ENCODE peak calls at places on chromosomes 7 and 10, in six cellular contexts. One of them, this sample, is unnamed. For H3K4me1, the result is how much of the 10 kb centered on the place peaks cover.

GRCh38 chr10:31034041-31034918 is 2.6 kb upstream of the ZNF438 start:
- DNase-seq in PC-3: peak
- DNase-seq in neural progenitor cell: no peak
- DNase-seq in heart right ventricle: no peak
- DNase-seq in A549: no peak
- DNase-seq in fibroblast of lung: peak
- DNase-seq in this sample: no peak

GRCh38 chr10:3805227-3805790 is 20.3 kb upstream of the KLF6 start:
- DNase-seq in heart right ventricle: peak
- DNase-seq in PC-3: peak
- DNase-seq in A549: peak
- DNase-seq in neural progenitor cell: no peak
- DNase-seq in fibroblast of lung: peak
- DNase-seq in this sample: no peak

GRCh38 chr10:64573625-64574325 is 1052.6 kb downstream of the REEP3 start:
- DNase-seq in neural progenitor cell: no peak
- DNase-seq in A549: no peak
- DNase-seq in PC-3: peak
- DNase-seq in heart right ventricle: no peak
- DNase-seq in fibroblast of lung: no peak
- DNase-seq in this sample: no peak

GRCh38 chr10:55410415-55410885 is 609.4 kb upstream of the PCDH15 start:
- DNase-seq in A549: no peak
- DNase-seq in PC-3: peak
- DNase-seq in neural progenitor cell: peak
- DNase-seq in heart right ventricle: peak
- DNase-seq in fibroblast of lung: peak
- DNase-seq in this sample: no peak

GRCh38 chr7:7352845-7353244 is 170.5 kb downstream of the C1GALT1 start:
- DNase-seq in fibroblast of lung: no peak
- DNase-seq in heart right ventricle: no peak
- DNase-seq in neural progenitor cell: no peak
- DNase-seq in A549: no peak
- DNase-seq in PC-3: peak
- DNase-seq in this sample: no peak

GRCh38 chr7:85287126-85287825 is 100.4 kb upstream of the SEMA3D start:
- DNase-seq in fibroblast of lung: peak
- DNase-seq in PC-3: no peak
- DNase-seq in A549: no peak
- DNase-seq in heart right ventricle: no peak
- DNase-seq in neural progenitor cell: no peak
- DNase-seq in this sample: no peak

GRCh38 chr7:47763063-47763974 is 181.4 kb upstream of the TNS3 start:
- DNase-seq in A549: peak
- DNase-seq in PC-3: peak
- DNase-seq in fibroblast of lung: peak
- DNase-seq in heart right ventricle: no peak
- DNase-seq in neural progenitor cell: peak
- DNase-seq in this sample: no peak

GRCh38 chr7:156492170-156492569 is 148.4 kb upstream of the RNF32 start:
- DNase-seq in PC-3: no peak
- DNase-seq in fibroblast of lung: no peak
- DNase-seq in neural progenitor cell: no peak
- DNase-seq in heart right ventricle: no peak
- DNase-seq in A549: no peak
- DNase-seq in this sample: no peak

GRCh38 chr7:43244782-43245181 is 132.3 kb downstream of the HECW1 start:
- DNase-seq in PC-3: no peak
- DNase-seq in fibroblast of lung: no peak
- DNase-seq in A549: no peak
- DNase-seq in heart right ventricle: no peak
- DNase-seq in neural progenitor cell: no peak
- DNase-seq in this sample: no peak

GRCh38 chr7:12949060-12950045 is 261.9 kb downstream of the ARL4A start:
- DNase-seq in PC-3: peak
- DNase-seq in heart right ventricle: no peak
- DNase-seq in neural progenitor cell: no peak
- DNase-seq in A549: no peak
- DNase-seq in fibroblast of lung: peak
- DNase-seq in this sample: no peak

GRCh38 chr7:129295015-129295423 is 70.2 kb downstream of the AHCYL2 start:
- DNase-seq in A549: no peak
- DNase-seq in heart right ventricle: no peak
- DNase-seq in PC-3: peak
- DNase-seq in neural progenitor cell: peak
- DNase-seq in fibroblast of lung: peak
- DNase-seq in this sample: no peak

GRCh38 chr10:6052247-6053221 is 9.6 kb downstream of the IL2RA start:
- DNase-seq in A549: no peak
- DNase-seq in fibroblast of lung: no peak
- DNase-seq in heart right ventricle: no peak
- DNase-seq in neural progenitor cell: no peak
- DNase-seq in PC-3: peak
- DNase-seq in this sample: no peak

GRCh38 chr10:124708246-124708779 is 35.9 kb downstream of the FAM53B start:
- DNase-seq in heart right ventricle: no peak
- DNase-seq in A549: no peak
- DNase-seq in neural progenitor cell: peak
- DNase-seq in fibroblast of lung: no peak
- DNase-seq in PC-3: no peak
- DNase-seq in this sample: no peak
- H3K4me1 ChIP-seq in heart right ventricle: half or more
- H3K4me1 ChIP-seq in A549: under half
- H3K4me1 ChIP-seq in neural progenitor cell: under half
- H3K4me1 ChIP-seq in fibroblast of lung: under half
- H3K4me1 ChIP-seq in PC-3: under half
- H3K4me1 ChIP-seq in this sample: half or more

DNA sequence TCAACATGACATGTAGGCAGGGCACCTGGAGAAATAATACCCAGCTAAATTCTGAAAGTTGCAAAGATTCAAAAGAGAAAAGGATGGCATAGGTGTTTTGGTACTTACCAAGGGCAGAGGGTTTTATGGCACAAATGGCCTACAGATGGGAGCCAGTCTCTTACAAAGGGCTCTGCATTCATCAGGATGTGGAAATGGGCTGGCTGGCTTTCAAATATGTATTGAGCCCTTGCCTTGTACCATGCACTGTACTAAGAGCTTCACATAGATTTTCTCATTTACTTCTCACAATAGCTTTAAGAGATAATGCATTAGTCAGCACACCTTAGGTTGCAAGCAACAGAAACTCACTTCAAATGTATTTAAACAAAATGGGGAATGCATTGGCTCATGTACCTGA is 327.1 kb downstream of the BICC1 start:
- DNase-seq in fibroblast of lung: peak
- DNase-seq in heart right ventricle: no peak
- DNase-seq in neural progenitor cell: no peak
- DNase-seq in A549: no peak
- DNase-seq in PC-3: no peak
- DNase-seq in this sample: no peak
- TF ChIP-seq CTCF in fibroblast of lung: no peak
- TF ChIP-seq CTCF in heart right ventricle: no peak
- TF ChIP-seq CTCF in neural progenitor cell: no peak
- TF ChIP-seq CTCF in A549: no peak
- TF ChIP-seq CTCF in PC-3: no peak
- TF ChIP-seq CTCF in this sample: no peak

DNA sequence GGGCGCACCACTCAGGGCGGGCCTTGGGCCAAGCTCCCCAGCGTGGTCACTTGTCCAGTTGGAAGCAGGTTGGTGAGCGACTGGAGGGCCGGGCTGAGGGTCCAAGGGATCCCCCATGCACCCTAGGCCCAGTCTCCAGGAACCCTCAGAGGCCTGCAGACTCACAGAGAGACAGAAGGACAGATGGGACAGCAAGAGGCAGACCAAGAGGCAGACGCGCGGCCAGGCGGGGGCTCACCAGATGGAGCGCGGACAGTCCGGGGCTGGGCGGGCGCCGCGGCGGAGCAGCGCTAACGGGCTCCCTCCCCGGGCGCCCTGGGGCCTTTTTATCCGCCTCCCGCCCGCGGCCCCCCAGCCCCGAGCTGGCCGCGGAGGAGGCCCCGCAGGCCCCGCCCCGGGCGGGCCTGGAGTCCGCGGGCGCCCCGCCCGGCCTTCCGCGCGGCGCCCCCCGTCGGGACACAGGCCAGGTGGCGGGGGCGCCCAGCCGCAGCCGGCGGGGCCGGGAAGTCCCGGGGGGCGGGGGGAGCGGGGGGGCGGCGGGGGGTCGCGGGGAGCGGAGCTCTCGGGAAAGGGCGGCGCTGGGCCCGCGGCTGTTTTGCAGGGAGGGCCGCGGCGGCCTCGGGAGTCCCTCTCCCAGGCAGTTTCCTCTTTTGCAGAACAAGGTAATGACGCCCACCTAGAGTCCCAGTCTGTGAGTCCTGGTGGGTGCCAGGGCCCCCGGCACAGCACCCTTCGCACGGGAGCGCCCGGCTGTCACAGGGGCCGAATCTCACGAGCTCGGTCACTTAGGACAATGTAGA is at the start of gene LOXL4:
- DNase-seq in fibroblast of lung: peak
- DNase-seq in neural progenitor cell: peak
- DNase-seq in PC-3: peak
- DNase-seq in A549: peak
- DNase-seq in heart right ventricle: no peak
- DNase-seq in this sample: no peak
- H3K4me3 ChIP-seq in fibroblast of lung: peak
- H3K4me3 ChIP-seq in neural progenitor cell: peak
- H3K4me3 ChIP-seq in PC-3: peak
- H3K4me3 ChIP-seq in A549: peak
- H3K4me3 ChIP-seq in heart right ventricle: peak
- H3K4me3 ChIP-seq in this sample: peak

DNA sequence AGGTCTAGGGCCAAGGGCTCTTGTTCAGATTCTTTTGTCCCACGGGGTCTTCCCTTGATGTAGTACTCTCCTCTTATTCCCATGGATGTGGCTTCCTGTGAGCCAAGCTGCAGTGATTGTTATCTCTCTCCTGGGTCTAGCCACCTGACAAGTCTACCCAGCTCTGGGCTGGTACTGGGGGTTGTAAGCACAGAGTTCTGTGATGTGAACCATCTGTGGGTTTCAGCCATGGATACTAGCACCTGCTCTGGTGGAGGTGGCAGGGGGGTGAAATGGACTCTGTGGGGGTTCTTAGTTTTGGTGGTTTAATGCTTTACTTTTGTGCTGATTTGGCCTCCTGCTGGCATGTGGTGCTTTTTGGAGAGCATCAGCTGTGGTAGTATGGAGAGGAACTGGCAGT is 350.8 kb downstream of the DNAJB9 start:
- DNase-seq in fibroblast of lung: no peak
- DNase-seq in neural progenitor cell: no peak
- DNase-seq in A549: no peak
- DNase-seq in PC-3: no peak
- DNase-seq in heart right ventricle: no peak
- DNase-seq in this sample: no peak
- H3K4me1 ChIP-seq in fibroblast of lung: under half
- H3K4me1 ChIP-seq in neural progenitor cell: under half
- H3K4me1 ChIP-seq in A549: under half
- H3K4me1 ChIP-seq in PC-3: under half
- H3K4me1 ChIP-seq in heart right ventricle: under half
- H3K4me1 ChIP-seq in this sample: under half

GRCh38 chr10:43390333-43390732 is 18.7 kb downstream of the HNRNPF start:
- DNase-seq in fibroblast of lung: no peak
- DNase-seq in heart right ventricle: no peak
- DNase-seq in PC-3: no peak
- DNase-seq in A549: no peak
- DNase-seq in neural progenitor cell: no peak
- DNase-seq in this sample: no peak

GRCh38 chr10:43392757-43393156 is 16.2 kb downstream of the HNRNPF start:
- DNase-seq in neural progenitor cell: no peak
- DNase-seq in heart right ventricle: no peak
- DNase-seq in PC-3: no peak
- DNase-seq in A549: no peak
- DNase-seq in fibroblast of lung: no peak
- DNase-seq in this sample: no peak

GRCh38 chr10:43389867-43390266 is 18.4 kb downstream of the FXYD4 start:
- DNase-seq in heart right ventricle: no peak
- DNase-seq in A549: no peak
- DNase-seq in PC-3: no peak
- DNase-seq in neural progenitor cell: no peak
- DNase-seq in fibroblast of lung: no peak
- DNase-seq in this sample: no peak

GRCh38 chr10:43393606-43394360 is 15.2 kb downstream of the HNRNPF start:
- DNase-seq in neural progenitor cell: no peak
- DNase-seq in PC-3: no peak
- DNase-seq in A549: no peak
- DNase-seq in fibroblast of lung: no peak
- DNase-seq in heart right ventricle: no peak
- DNase-seq in this sample: no peak

DNA sequence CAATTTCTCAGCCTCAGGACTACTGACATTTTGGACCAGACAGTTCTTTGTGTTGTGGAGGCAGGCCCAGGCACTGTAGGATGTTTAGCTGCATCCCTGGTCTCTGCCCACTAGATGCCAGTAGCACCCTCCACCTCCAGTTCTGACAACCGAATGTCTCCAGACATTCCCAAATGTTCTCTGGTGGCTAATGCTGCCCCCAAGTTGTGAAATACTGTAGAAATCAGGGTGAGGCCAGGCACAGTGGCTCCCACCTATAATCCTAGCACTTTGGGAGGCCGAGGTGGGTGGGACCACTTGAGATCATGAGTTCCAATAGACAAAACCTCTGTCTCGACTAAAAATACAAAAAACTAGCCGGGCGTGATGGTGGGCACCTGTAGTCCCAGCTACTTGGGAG is 18.2 kb downstream of the HNRNPF start:
- DNase-seq in fibroblast of lung: peak
- DNase-seq in neural progenitor cell: peak
- DNase-seq in A549: peak
- DNase-seq in heart right ventricle: no peak
- DNase-seq in PC-3: peak
- DNase-seq in this sample: no peak
- TF ChIP-seq CTCF in fibroblast of lung: peak
- TF ChIP-seq CTCF in neural progenitor cell: peak
- TF ChIP-seq CTCF in A549: peak
- TF ChIP-seq CTCF in heart right ventricle: peak
- TF ChIP-seq CTCF in PC-3: peak
- TF ChIP-seq CTCF in this sample: peak

GRCh38 chr7:26593405-26593804 is 271.0 kb downstream of the SKAP2 start:
- DNase-seq in A549: no peak
- DNase-seq in PC-3: no peak
- DNase-seq in fibroblast of lung: no peak
- DNase-seq in heart right ventricle: peak
- DNase-seq in neural progenitor cell: no peak
- DNase-seq in this sample: no peak
- H3K4me3 ChIP-seq in A549: no peak
- H3K4me3 ChIP-seq in PC-3: no peak
- H3K4me3 ChIP-seq in fibroblast of lung: no peak
- H3K4me3 ChIP-seq in heart right ventricle: no peak
- H3K4me3 ChIP-seq in neural progenitor cell: no peak
- H3K4me3 ChIP-seq in this sample: no peak

This sample was measured in lower lobe of right lung.